ENCODE peak calls at places on chromosomes 6 and 20, in six cellular contexts. B, A, U, G, O and E are unnamed samples.

GRCh38 chr6:119676971-119677370 is 327.4 kb upstream of the MAN1A1 start:
- DNase-seq in U (no peak), O (no peak), B (no peak), A (no peak), G (no peak), E (no peak)

GRCh38 chr6:68069921-68070709 is 565.0 kb upstream of the ADGRB3 start:
- DNase-seq in U (no peak), A (no peak), G (no peak), B (no peak), O (no peak), E (no peak)

GRCh38 chr20:46767127-46767761 is 57.8 kb downstream of the SLC2A10 start:
- DNase-seq in O (peak; percentile 70), A (no peak), B (no peak), G (peak; percentile 42), U (no peak), E (no peak)

GRCh38 chr20:11438412-11438811 is 479.3 kb upstream of the BTBD3 start:
- DNase-seq in B (no peak), U (no peak), G (no peak), O (no peak), A (no peak), E (no peak)

GRCh38 chr6:84166395-84166794 is 61.0 kb downstream of the CEP162 start:
- DNase-seq in A (no peak), U (no peak), O (no peak), B (no peak), G (no peak), E (no peak)

GRCh38 chr20:728022-728944 is 40.0 kb downstream of the SLC52A3 start:
- DNase-seq in O (peak; percentile 83), U (peak; percentile 74), A (no peak), G (peak; percentile 77), B (peak; percentile 63), E (peak; percentile 84)

GRCh38 chr6:151388997-151389639 is 2.2 kb downstream of the ZBTB2 start:
- DNase-seq in U (no peak), A (no peak), O (peak; percentile 22), B (no peak), G (no peak), E (no peak)

GRCh38 chr20:3077618-3078134 is 6.3 kb downstream of the OXT start:
- DNase-seq in G (no peak), A (no peak), O (no peak), U (no peak), B (no peak), E (no peak)

DNA sequence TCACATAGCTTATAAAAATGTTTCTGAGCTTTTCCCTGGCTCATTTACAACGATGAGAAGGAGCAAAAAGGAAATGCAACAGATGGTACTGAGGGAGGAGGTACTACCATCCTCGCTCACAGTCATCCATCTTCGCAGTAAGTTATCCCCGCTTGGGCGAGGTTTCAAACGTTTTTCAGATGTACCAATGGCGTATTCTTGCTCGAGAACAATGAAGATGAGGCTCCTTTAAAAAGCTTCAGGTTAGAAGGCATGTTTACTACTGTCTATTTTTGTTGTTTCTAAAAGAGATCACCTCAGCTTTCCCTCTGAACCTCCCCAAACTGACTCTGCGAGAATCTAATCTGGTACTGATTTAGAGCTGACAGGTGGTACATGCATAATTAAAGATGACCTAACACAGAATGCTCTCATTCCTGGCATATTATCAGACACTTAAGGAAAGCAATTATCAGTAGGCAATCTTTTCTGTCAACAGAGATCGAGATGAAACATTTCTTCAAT is 178.7 kb downstream of the GJA10 start:
- DNase-seq in B (no peak), A (no peak), U (no peak), O (no peak), G (no peak), E (no peak)
- H3K9me3 ChIP-seq in B (no peaks in the 10 kb centered on the region), A (no peaks in the 10 kb centered on the region), U (no peaks in the 10 kb centered on the region), O (no peaks in the 10 kb centered on the region), G (no peaks in the 10 kb centered on the region), E (no peaks in the 10 kb centered on the region)

GRCh38 chr6:159952289-159953005 is 16.4 kb upstream of the IGF2R start:
- DNase-seq in U (no peak), G (no peak), B (no peak), O (no peak), A (no peak), E (no peak)
- H3K4me1 ChIP-seq in U (peaks cover 44% of the 10 kb centered on the region), G (no peaks in the 10 kb centered on the region), B (no peaks in the 10 kb centered on the region), O (no peaks in the 10 kb centered on the region), A (no peaks in the 10 kb centered on the region), E (peaks cover 44% of the 10 kb centered on the region)

DNA sequence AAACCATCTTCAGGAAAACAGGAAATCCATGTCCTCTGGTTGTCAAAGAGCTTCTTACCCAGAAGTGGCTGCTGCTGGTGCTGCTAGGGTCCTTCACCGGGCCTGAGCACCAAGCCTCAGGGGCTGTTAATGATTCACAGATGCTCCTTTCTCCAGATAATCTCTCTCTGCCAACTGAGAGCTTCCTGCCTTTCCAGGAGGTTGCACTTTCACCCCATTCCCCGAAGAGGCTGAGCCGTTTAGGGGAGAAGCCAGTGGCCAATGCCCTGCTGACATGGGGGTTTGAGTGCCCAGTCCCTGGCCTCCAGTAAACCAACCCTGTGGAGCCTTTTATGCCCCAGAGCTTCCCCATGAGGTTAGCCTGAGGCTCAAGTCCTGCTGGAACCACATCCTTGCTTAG is 122.4 kb downstream of the CBLN4 start:
- DNase-seq in G (peak; percentile 15), U (no peak), O (no peak), B (peak; percentile 79), A (no peak), E (no peak)
- H3K9me3 ChIP-seq in G (no peaks in the 10 kb centered on the region), U (no peaks in the 10 kb centered on the region), O (no peaks in the 10 kb centered on the region), B (no peaks in the 10 kb centered on the region), A (no peaks in the 10 kb centered on the region), E (no peaks in the 10 kb centered on the region)

DNA sequence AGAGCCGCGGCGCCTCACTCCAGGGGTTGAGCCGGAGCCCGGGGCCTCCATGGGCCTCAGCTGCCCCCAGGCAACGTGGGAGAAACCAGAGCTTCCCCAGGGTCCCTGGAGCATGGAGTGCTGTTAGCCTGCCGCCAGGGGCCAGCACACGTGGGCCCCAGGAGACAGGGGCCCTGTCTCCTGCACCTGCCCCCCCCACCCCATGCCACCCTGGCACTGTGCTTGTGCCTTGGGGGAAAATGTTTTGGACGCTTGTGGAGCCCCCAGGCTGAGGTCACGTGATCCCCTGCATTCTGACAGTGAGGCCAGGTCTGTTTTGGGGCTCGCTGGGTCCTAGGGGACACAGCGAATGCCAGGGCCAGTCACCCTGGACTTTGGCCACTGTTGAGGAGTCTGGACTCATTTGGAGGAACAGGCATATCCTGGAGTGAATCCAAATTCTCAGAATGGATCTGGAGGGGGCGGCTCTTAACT is 30.2 kb upstream of the MPC1 start:
- DNase-seq in G (peak; percentile 39), A (no peak), U (no peak), O (no peak), B (no peak), E (no peak)
- H3K4me1 ChIP-seq in G (no peaks in the 10 kb centered on the region), A (no peaks in the 10 kb centered on the region), U (peaks cover 78% of the 10 kb centered on the region), O (no peaks in the 10 kb centered on the region), B (no peaks in the 10 kb centered on the region), E (no peaks in the 10 kb centered on the region)